ENCODE peak calls at places on chromosomes 11 and 22, in nine cellular contexts. Y is IMR-90, K is iPS-NIHi11, V is NCI-H1105, L is HAP-1, C is HL-60, E is Kasumi-1, S is MV-4-11, T is DMS153. I is an unnamed sample.

GRCh38 chr11:67354314-67355022 is 1.1 kb upstream of the POLD4 start:
- DNase-seq in Y (peak), K (no peak), V (no peak), L (no peak), C (peak), E (no peak), S (peak), T (no peak), I (no peak)

GRCh38 chr22:43000441-43001175 is 14.3 kb downstream of the PACSIN2 start:
- DNase-seq in Y (peak), K (no peak), V (no peak), L (peak), C (peak), E (no peak), S (peak), T (no peak), I (no peak)

GRCh38 chr11:118221419-118221818 is 3.4 kb downstream of the JAML start:
- DNase-seq in Y (no peak), K (no peak), V (no peak), L (no peak), C (no peak), E (no peak), S (no peak), T (no peak), I (no peak)

GRCh38 chr11:64006468-64006867 is 20.2 kb downstream of the OTUB1 start:
- DNase-seq in Y (no peak), K (no peak), V (no peak), L (no peak), C (no peak), E (no peak), S (no peak), T (no peak), I (no peak)

GRCh38 chr11:58152776-58153175 is 27.4 kb upstream of the OR9I1 start:
- DNase-seq in Y (no peak), K (no peak), V (no peak), L (no peak), C (no peak), E (no peak), S (no peak), T (no peak), I (no peak)

GRCh38 chr11:119148855-119149370 is at the start of gene ABCG4:
- DNase-seq in Y (no peak), K (peak), V (peak), L (peak), C (no peak), E (no peak), S (no peak), T (no peak), I (no peak)

GRCh38 chr22:19815823-19816290 is 38.8 kb downstream of the GNB1L start:
- DNase-seq in Y (no peak), K (no peak), V (no peak), L (no peak), C (no peak), E (no peak), S (no peak), T (no peak), I (no peak)

GRCh38 chr11:26778000-26778757 is 56.3 kb upstream of the SLC5A12 start:
- DNase-seq in Y (peak), K (no peak), V (no peak), L (no peak), C (no peak), E (no peak), S (no peak), T (no peak), I (no peak)

GRCh38 chr11:35995872-35996271 is 52.0 kb downstream of the LDLRAD3 start:
- DNase-seq in Y (no peak), K (no peak), V (no peak), L (no peak), C (no peak), E (no peak), S (no peak), T (no peak), I (no peak)

GRCh38 chr22:19619144-19620009 is 94.9 kb upstream of the SEPTIN5 start:
- DNase-seq in Y (no peak), K (no peak), V (no peak), L (no peak), C (no peak), E (no peak), S (peak), T (no peak), I (no peak)

GRCh38 chr11:76769645-76770586 is 13.2 kb upstream of the TSKU start:
- DNase-seq in Y (peak), K (no peak), V (no peak), L (no peak), C (no peak), E (no peak), S (no peak), T (no peak), I (no peak)